ENCODE peak calls at places on chromosomes 3 and 15, in six cellular contexts. P is CD8-positive, alpha-beta T cell; V is Calu3; L is lower leg skin; B is WERI-Rb-1; M is cardiac muscle cell. E is an unnamed sample.

GRCh38 chr3:59482001-59482400 is 432.2 kb upstream of the CFAP20DC start:
- DNase-seq in P (no peak), V (peak; percentile 1), L (no peak), B (no peak), M (no peak), E (no peak)

GRCh38 chr3:117184574-117184973 is 475.0 kb downstream of the TUSC7 start:
- DNase-seq in P (no peak), V (no peak), L (no peak), B (no peak), M (no peak), E (no peak)

GRCh38 chr3:66693461-66693912 is 192.7 kb upstream of the LRIG1 start:
- DNase-seq in P (no peak), V (no peak), L (no peak), B (no peak), M (peak; percentile 41), E (no peak)

GRCh38 chr3:8660271-8660731 is 15.7 kb upstream of the SSUH2 start:
- DNase-seq in P (no peak), V (no peak), L (no peak), B (no peak), M (peak; percentile 75), E (no peak)

GRCh38 chr3:75951941-75952340 is 166.6 kb upstream of the ZNF717 start:
- DNase-seq in P (no peak), V (no peak), L (no peak), B (no peak), M (no peak), E (no peak)

GRCh38 chr15:64813075-64813474 is 12.4 kb downstream of the PIF1 start:
- DNase-seq in P (no peak), V (no peak), L (no peak), B (no peak), M (peak; percentile 58), E (no peak)

GRCh38 chr3:8562081-8562595 is 60.5 kb downstream of the LMCD1 start:
- DNase-seq in P (no peak), V (no peak), L (no peak), B (no peak), M (peak; percentile 38), E (no peak)

GRCh38 chr3:57079221-57079831 is 18.9 kb downstream of the SPATA12 start:
- DNase-seq in P (no peak), V (peak; percentile 74), L (no peak), B (peak; percentile 62), M (peak; percentile 45), E (no peak)

GRCh38 chr3:82461049-82461889 is 699.8 kb upstream of the GBE1 start:
- DNase-seq in P (no peak), V (no peak), L (no peak), B (no peak), M (no peak), E (no peak)

GRCh38 chr15:40310001-40310959 is 2.5 kb upstream of the PLCB2 start:
- DNase-seq in P (peak; percentile 61), V (peak; percentile 70), L (no peak), B (peak; percentile 80), M (peak; percentile 59), E (peak; percentile 20)

GRCh38 chr15:49918106-49918505 is 200.9 kb downstream of the ATP8B4 start:
- DNase-seq in P (no peak), V (no peak), L (no peak), B (no peak), M (peak; percentile 59), E (no peak)

GRCh38 chr3:19213608-19214220 is 65.4 kb downstream of the KCNH8 start:
- DNase-seq in P (no peak), V (no peak), L (no peak), B (no peak), M (no peak), E (no peak)
- TF ChIP-seq CTCF in P (no peak), V (no peak), L (no peak), B (peak; percentile 12), M (no peak), E (no peak)

DNA sequence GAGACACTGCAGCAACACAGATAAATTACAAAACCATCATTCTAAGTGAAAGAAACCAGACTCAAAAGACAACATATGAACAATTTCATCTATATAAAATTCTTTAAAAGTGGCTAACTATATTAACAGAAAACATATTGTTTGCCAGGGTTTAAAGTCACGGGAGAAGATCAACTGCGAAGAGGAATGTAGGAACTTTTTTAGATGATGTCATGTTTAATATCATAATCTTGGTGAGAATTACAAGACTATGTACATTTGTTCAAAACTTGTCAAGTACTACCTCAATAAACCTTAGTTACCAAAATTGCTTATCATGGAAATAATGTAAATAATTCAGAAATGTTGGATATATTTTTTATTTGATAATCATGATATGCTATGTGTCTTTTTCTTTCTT is 395.1 kb upstream of the PLSCR5 start:
- DNase-seq in P (no peak), V (no peak), L (no peak), B (no peak), M (no peak), E (no peak)
- TF ChIP-seq CTCF in P (no peak), V (no peak), L (no peak), B (no peak), M (no peak), E (no peak)

GRCh38 chr15:97904196-97904572 is 56.3 kb upstream of the ARRDC4 start:
- DNase-seq in P (no peak), V (peak; percentile 89), L (peak; percentile 34), B (peak; percentile 37), M (peak; percentile 74), E (no peak)
- TF ChIP-seq CTCF in P (no peak), V (peak; percentile 64), L (no peak), B (peak; percentile 52), M (peak; percentile 76), E (no peak)

GRCh38 chr3:13528217-13528801 is 20.6 kb upstream of the FBLN2 start:
- DNase-seq in P (no peak), V (no peak), L (no peak), B (peak; percentile 51), M (peak; percentile 70), E (no peak)
- TF ChIP-seq CTCF in P (no peak), V (peak; percentile 40), L (no peak), B (peak; percentile 56), M (peak; percentile 45), E (no peak)

DNA sequence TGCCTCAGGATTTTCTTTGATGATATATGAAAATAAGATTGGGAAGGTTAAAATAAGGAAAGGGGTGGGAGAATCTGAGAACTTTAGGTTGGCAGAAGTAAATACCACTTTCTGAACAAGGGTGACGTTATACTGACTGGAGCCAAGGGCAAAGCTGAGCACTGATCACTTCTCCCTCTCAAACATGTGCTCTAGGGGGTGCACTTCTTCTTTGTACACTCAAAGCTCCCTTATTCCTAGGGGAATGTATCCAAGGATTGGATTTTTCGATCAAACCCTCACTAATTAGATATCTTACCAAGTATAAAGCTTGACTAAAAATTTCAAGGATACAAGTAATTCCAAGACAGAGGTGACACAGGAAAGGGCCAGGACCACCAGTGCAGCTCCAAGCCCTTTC is 243.9 kb upstream of the UMPS start:
- DNase-seq in P (no peak), V (no peak), L (no peak), B (peak; percentile 20), M (no peak), E (no peak)
- TF ChIP-seq CTCF in P (no peak), V (no peak), L (no peak), B (peak; percentile 44), M (peak; percentile 11), E (no peak)

DNA sequence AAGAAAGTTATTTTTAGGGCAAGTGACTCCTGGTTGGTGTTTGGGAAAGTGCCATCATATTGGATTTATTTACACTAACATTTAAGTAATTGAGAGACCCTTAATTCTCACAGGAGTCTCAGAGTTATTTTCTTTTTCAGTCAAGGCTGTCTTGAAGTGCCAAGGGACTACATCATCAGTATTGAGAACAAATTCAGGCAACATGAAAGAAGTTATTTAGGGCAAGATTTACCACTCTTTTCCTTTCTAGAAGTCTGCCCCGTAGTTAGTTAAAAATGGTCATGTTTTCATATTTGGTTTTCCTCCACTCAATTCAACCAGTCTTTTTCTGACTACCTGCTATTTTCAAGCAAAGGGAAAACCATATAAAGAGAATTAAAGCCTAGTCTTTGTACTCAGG is 6.1 kb downstream of the B4GALT4 start:
- DNase-seq in P (no peak), V (no peak), L (no peak), B (no peak), M (no peak), E (no peak)
- TF ChIP-seq CTCF in P (no peak), V (no peak), L (no peak), B (no peak), M (no peak), E (no peak)